ENCODE peak calls at places on chromosome 13, in five cellular contexts. One of them, this sample, is unnamed.

GRCh38 chr13:73767747-73768315 is 366.4 kb downstream of the KLF12 start:
- DNase-seq in AG09309: no peak
- DNase-seq in HuH-7.5: no peak
- DNase-seq in activated CD4-positive, alpha-beta T cell treated with anti-CD3 and anti-CD28 coated beads, Interleukin-2, amount 50 U/mL, for 24 hours: no peak
- DNase-seq in stimulated activated CD8-positive, alpha-beta memory T cell treated with anti-CD3 and anti-CD28 coated beads, Interleukin-7, amount 100 ng/mL, for 48 hours: no peak
- DNase-seq in this sample: peak

GRCh38 chr13:93794197-93794885 is 567.7 kb downstream of the GPC6 start:
- DNase-seq in stimulated activated CD8-positive, alpha-beta memory T cell treated with anti-CD3 and anti-CD28 coated beads, Interleukin-7, amount 100 ng/mL, for 48 hours: peak
- DNase-seq in activated CD4-positive, alpha-beta T cell treated with anti-CD3 and anti-CD28 coated beads, Interleukin-2, amount 50 U/mL, for 24 hours: peak
- DNase-seq in AG09309: no peak
- DNase-seq in HuH-7.5: no peak
- DNase-seq in this sample: no peak

GRCh38 chr13:33270906-33271538 is 14.5 kb downstream of the STARD13 start:
- DNase-seq in HuH-7.5: no peak
- DNase-seq in AG09309: no peak
- DNase-seq in activated CD4-positive, alpha-beta T cell treated with anti-CD3 and anti-CD28 coated beads, Interleukin-2, amount 50 U/mL, for 24 hours: no peak
- DNase-seq in stimulated activated CD8-positive, alpha-beta memory T cell treated with anti-CD3 and anti-CD28 coated beads, Interleukin-7, amount 100 ng/mL, for 48 hours: no peak
- DNase-seq in this sample: no peak

GRCh38 chr13:41019027-41019487 is at the start of gene ELF1:
- DNase-seq in activated CD4-positive, alpha-beta T cell treated with anti-CD3 and anti-CD28 coated beads, Interleukin-2, amount 50 U/mL, for 24 hours: peak
- DNase-seq in HuH-7.5: peak
- DNase-seq in AG09309: no peak
- DNase-seq in stimulated activated CD8-positive, alpha-beta memory T cell treated with anti-CD3 and anti-CD28 coated beads, Interleukin-7, amount 100 ng/mL, for 48 hours: no peak
- DNase-seq in this sample: no peak

GRCh38 chr13:112150352-112150751 is 83.4 kb downstream of the SOX1 start:
- DNase-seq in HuH-7.5: no peak
- DNase-seq in activated CD4-positive, alpha-beta T cell treated with anti-CD3 and anti-CD28 coated beads, Interleukin-2, amount 50 U/mL, for 24 hours: no peak
- DNase-seq in stimulated activated CD8-positive, alpha-beta memory T cell treated with anti-CD3 and anti-CD28 coated beads, Interleukin-7, amount 100 ng/mL, for 48 hours: no peak
- DNase-seq in AG09309: no peak
- DNase-seq in this sample: no peak

GRCh38 chr13:44299142-44299541 is 74.5 kb upstream of the SERP2 start:
- DNase-seq in stimulated activated CD8-positive, alpha-beta memory T cell treated with anti-CD3 and anti-CD28 coated beads, Interleukin-7, amount 100 ng/mL, for 48 hours: no peak
- DNase-seq in AG09309: no peak
- DNase-seq in activated CD4-positive, alpha-beta T cell treated with anti-CD3 and anti-CD28 coated beads, Interleukin-2, amount 50 U/mL, for 24 hours: no peak
- DNase-seq in HuH-7.5: no peak
- DNase-seq in this sample: no peak

GRCh38 chr13:94209110-94209509 is 270.4 kb downstream of the DCT start:
- DNase-seq in AG09309: no peak
- DNase-seq in stimulated activated CD8-positive, alpha-beta memory T cell treated with anti-CD3 and anti-CD28 coated beads, Interleukin-7, amount 100 ng/mL, for 48 hours: no peak
- DNase-seq in HuH-7.5: no peak
- DNase-seq in activated CD4-positive, alpha-beta T cell treated with anti-CD3 and anti-CD28 coated beads, Interleukin-2, amount 50 U/mL, for 24 hours: no peak
- DNase-seq in this sample: no peak

GRCh38 chr13:112755331-112755730 is 65.5 kb downstream of the ATP11A start:
- DNase-seq in stimulated activated CD8-positive, alpha-beta memory T cell treated with anti-CD3 and anti-CD28 coated beads, Interleukin-7, amount 100 ng/mL, for 48 hours: no peak
- DNase-seq in HuH-7.5: no peak
- DNase-seq in activated CD4-positive, alpha-beta T cell treated with anti-CD3 and anti-CD28 coated beads, Interleukin-2, amount 50 U/mL, for 24 hours: no peak
- DNase-seq in AG09309: no peak
- DNase-seq in this sample: no peak

GRCh38 chr13:26853272-26853818 is 92.8 kb upstream of the GPR12 start:
- DNase-seq in AG09309: no peak
- DNase-seq in stimulated activated CD8-positive, alpha-beta memory T cell treated with anti-CD3 and anti-CD28 coated beads, Interleukin-7, amount 100 ng/mL, for 48 hours: no peak
- DNase-seq in activated CD4-positive, alpha-beta T cell treated with anti-CD3 and anti-CD28 coated beads, Interleukin-2, amount 50 U/mL, for 24 hours: no peak
- DNase-seq in HuH-7.5: no peak
- DNase-seq in this sample: no peak

GRCh38 chr13:33204130-33204927 is 81.2 kb downstream of the STARD13 start:
- DNase-seq in activated CD4-positive, alpha-beta T cell treated with anti-CD3 and anti-CD28 coated beads, Interleukin-2, amount 50 U/mL, for 24 hours: no peak
- DNase-seq in stimulated activated CD8-positive, alpha-beta memory T cell treated with anti-CD3 and anti-CD28 coated beads, Interleukin-7, amount 100 ng/mL, for 48 hours: no peak
- DNase-seq in AG09309: peak
- DNase-seq in HuH-7.5: no peak
- DNase-seq in this sample: no peak

GRCh38 chr13:102847272-102848234 is 1.7 kb downstream of the ERCC5 start:
- DNase-seq in activated CD4-positive, alpha-beta T cell treated with anti-CD3 and anti-CD28 coated beads, Interleukin-2, amount 50 U/mL, for 24 hours: no peak
- DNase-seq in HuH-7.5: no peak
- DNase-seq in AG09309: no peak
- DNase-seq in stimulated activated CD8-positive, alpha-beta memory T cell treated with anti-CD3 and anti-CD28 coated beads, Interleukin-7, amount 100 ng/mL, for 48 hours: no peak
- DNase-seq in this sample: no peak

GRCh38 chr13:100208596-100208995 is 119.7 kb downstream of the PCCA start:
- DNase-seq in AG09309: no peak
- DNase-seq in stimulated activated CD8-positive, alpha-beta memory T cell treated with anti-CD3 and anti-CD28 coated beads, Interleukin-7, amount 100 ng/mL, for 48 hours: no peak
- DNase-seq in HuH-7.5: no peak
- DNase-seq in activated CD4-positive, alpha-beta T cell treated with anti-CD3 and anti-CD28 coated beads, Interleukin-2, amount 50 U/mL, for 24 hours: no peak
- DNase-seq in this sample: no peak

GRCh38 chr13:91946498-91947070 is 548.2 kb downstream of the GPC5 start:
- DNase-seq in AG09309: no peak
- DNase-seq in stimulated activated CD8-positive, alpha-beta memory T cell treated with anti-CD3 and anti-CD28 coated beads, Interleukin-7, amount 100 ng/mL, for 48 hours: no peak
- DNase-seq in activated CD4-positive, alpha-beta T cell treated with anti-CD3 and anti-CD28 coated beads, Interleukin-2, amount 50 U/mL, for 24 hours: no peak
- DNase-seq in HuH-7.5: peak
- DNase-seq in this sample: peak

GRCh38 chr13:109271991-109272454 is 514.4 kb downstream of the IRS2 start:
- DNase-seq in AG09309: no peak
- DNase-seq in stimulated activated CD8-positive, alpha-beta memory T cell treated with anti-CD3 and anti-CD28 coated beads, Interleukin-7, amount 100 ng/mL, for 48 hours: no peak
- DNase-seq in activated CD4-positive, alpha-beta T cell treated with anti-CD3 and anti-CD28 coated beads, Interleukin-2, amount 50 U/mL, for 24 hours: no peak
- DNase-seq in HuH-7.5: no peak
- DNase-seq in this sample: no peak

GRCh38 chr13:40792284-40793051 is 3.1 kb downstream of the SLC25A15 start:
- DNase-seq in stimulated activated CD8-positive, alpha-beta memory T cell treated with anti-CD3 and anti-CD28 coated beads, Interleukin-7, amount 100 ng/mL, for 48 hours: no peak
- DNase-seq in activated CD4-positive, alpha-beta T cell treated with anti-CD3 and anti-CD28 coated beads, Interleukin-2, amount 50 U/mL, for 24 hours: no peak
- DNase-seq in AG09309: no peak
- DNase-seq in HuH-7.5: no peak
- DNase-seq in this sample: no peak

GRCh38 chr13:68551701-68552522 is 1321.8 kb upstream of the PCDH9 start:
- DNase-seq in HuH-7.5: no peak
- DNase-seq in activated CD4-positive, alpha-beta T cell treated with anti-CD3 and anti-CD28 coated beads, Interleukin-2, amount 50 U/mL, for 24 hours: no peak
- DNase-seq in stimulated activated CD8-positive, alpha-beta memory T cell treated with anti-CD3 and anti-CD28 coated beads, Interleukin-7, amount 100 ng/mL, for 48 hours: no peak
- DNase-seq in AG09309: no peak
- DNase-seq in this sample: no peak

GRCh38 chr13:75691183-75691582 is 55.1 kb downstream of the LMO7 start:
- DNase-seq in activated CD4-positive, alpha-beta T cell treated with anti-CD3 and anti-CD28 coated beads, Interleukin-2, amount 50 U/mL, for 24 hours: no peak
- DNase-seq in HuH-7.5: no peak
- DNase-seq in stimulated activated CD8-positive, alpha-beta memory T cell treated with anti-CD3 and anti-CD28 coated beads, Interleukin-7, amount 100 ng/mL, for 48 hours: no peak
- DNase-seq in AG09309: no peak
- DNase-seq in this sample: no peak

GRCh38 chr13:36038785-36039415 is 92.3 kb downstream of the DCLK1 start:
- DNase-seq in AG09309: no peak
- DNase-seq in HuH-7.5: no peak
- DNase-seq in activated CD4-positive, alpha-beta T cell treated with anti-CD3 and anti-CD28 coated beads, Interleukin-2, amount 50 U/mL, for 24 hours: no peak
- DNase-seq in stimulated activated CD8-positive, alpha-beta memory T cell treated with anti-CD3 and anti-CD28 coated beads, Interleukin-7, amount 100 ng/mL, for 48 hours: no peak
- DNase-seq in this sample: no peak

GRCh38 chr13:59263531-59263930 is 900.2 kb downstream of the DIAPH3 start:
- DNase-seq in stimulated activated CD8-positive, alpha-beta memory T cell treated with anti-CD3 and anti-CD28 coated beads, Interleukin-7, amount 100 ng/mL, for 48 hours: no peak
- DNase-seq in HuH-7.5: no peak
- DNase-seq in AG09309: no peak
- DNase-seq in activated CD4-positive, alpha-beta T cell treated with anti-CD3 and anti-CD28 coated beads, Interleukin-2, amount 50 U/mL, for 24 hours: no peak
- DNase-seq in this sample: no peak

GRCh38 chr13:47306991-47307390 is 410.1 kb upstream of the HTR2A start:
- DNase-seq in stimulated activated CD8-positive, alpha-beta memory T cell treated with anti-CD3 and anti-CD28 coated beads, Interleukin-7, amount 100 ng/mL, for 48 hours: no peak
- DNase-seq in AG09309: no peak
- DNase-seq in HuH-7.5: no peak
- DNase-seq in activated CD4-positive, alpha-beta T cell treated with anti-CD3 and anti-CD28 coated beads, Interleukin-2, amount 50 U/mL, for 24 hours: no peak
- DNase-seq in this sample: no peak

GRCh38 chr13:98280176-98280510 is 103.1 kb upstream of the RNF113B start:
- DNase-seq in HuH-7.5: no peak
- DNase-seq in AG09309: no peak
- DNase-seq in stimulated activated CD8-positive, alpha-beta memory T cell treated with anti-CD3 and anti-CD28 coated beads, Interleukin-7, amount 100 ng/mL, for 48 hours: no peak
- DNase-seq in activated CD4-positive, alpha-beta T cell treated with anti-CD3 and anti-CD28 coated beads, Interleukin-2, amount 50 U/mL, for 24 hours: no peak
- DNase-seq in this sample: no peak

GRCh38 chr13:66887088-66887487 is 343.0 kb downstream of the PCDH9 start:
- DNase-seq in activated CD4-positive, alpha-beta T cell treated with anti-CD3 and anti-CD28 coated beads, Interleukin-2, amount 50 U/mL, for 24 hours: no peak
- DNase-seq in stimulated activated CD8-positive, alpha-beta memory T cell treated with anti-CD3 and anti-CD28 coated beads, Interleukin-7, amount 100 ng/mL, for 48 hours: no peak
- DNase-seq in HuH-7.5: no peak
- DNase-seq in AG09309: no peak
- DNase-seq in this sample: no peak

GRCh38 chr13:48801255-48801654 is 147.5 kb downstream of the CYSLTR2 start:
- DNase-seq in AG09309: peak
- DNase-seq in activated CD4-positive, alpha-beta T cell treated with anti-CD3 and anti-CD28 coated beads, Interleukin-2, amount 50 U/mL, for 24 hours: no peak
- DNase-seq in stimulated activated CD8-positive, alpha-beta memory T cell treated with anti-CD3 and anti-CD28 coated beads, Interleukin-7, amount 100 ng/mL, for 48 hours: no peak
- DNase-seq in HuH-7.5: no peak
- DNase-seq in this sample: no peak

GRCh38 chr13:95481051-95481775 is 71.3 kb upstream of the CLDN10 start:
- DNase-seq in HuH-7.5: no peak
- DNase-seq in stimulated activated CD8-positive, alpha-beta memory T cell treated with anti-CD3 and anti-CD28 coated beads, Interleukin-7, amount 100 ng/mL, for 48 hours: no peak
- DNase-seq in AG09309: no peak
- DNase-seq in activated CD4-positive, alpha-beta T cell treated with anti-CD3 and anti-CD28 coated beads, Interleukin-2, amount 50 U/mL, for 24 hours: no peak
- DNase-seq in this sample: no peak

GRCh38 chr13:99294198-99294597 is 13.0 kb downstream of the GPR183 start:
- DNase-seq in activated CD4-positive, alpha-beta T cell treated with anti-CD3 and anti-CD28 coated beads, Interleukin-2, amount 50 U/mL, for 24 hours: no peak
- DNase-seq in stimulated activated CD8-positive, alpha-beta memory T cell treated with anti-CD3 and anti-CD28 coated beads, Interleukin-7, amount 100 ng/mL, for 48 hours: no peak
- DNase-seq in AG09309: no peak
- DNase-seq in HuH-7.5: no peak
- DNase-seq in this sample: no peak

GRCh38 chr13:106117035-106117434 is 418.4 kb downstream of the EFNB2 start:
- DNase-seq in AG09309: peak
- DNase-seq in activated CD4-positive, alpha-beta T cell treated with anti-CD3 and anti-CD28 coated beads, Interleukin-2, amount 50 U/mL, for 24 hours: no peak
- DNase-seq in stimulated activated CD8-positive, alpha-beta memory T cell treated with anti-CD3 and anti-CD28 coated beads, Interleukin-7, amount 100 ng/mL, for 48 hours: no peak
- DNase-seq in HuH-7.5: no peak
- DNase-seq in this sample: no peak

GRCh38 chr13:52949744-52950143 is 78.9 kb upstream of the OLFM4 start:
- DNase-seq in stimulated activated CD8-positive, alpha-beta memory T cell treated with anti-CD3 and anti-CD28 coated beads, Interleukin-7, amount 100 ng/mL, for 48 hours: no peak
- DNase-seq in activated CD4-positive, alpha-beta T cell treated with anti-CD3 and anti-CD28 coated beads, Interleukin-2, amount 50 U/mL, for 24 hours: no peak
- DNase-seq in AG09309: no peak
- DNase-seq in HuH-7.5: no peak
- DNase-seq in this sample: no peak

GRCh38 chr13:47835470-47836228 is 165.4 kb downstream of the SUCLA2 start:
- DNase-seq in activated CD4-positive, alpha-beta T cell treated with anti-CD3 and anti-CD28 coated beads, Interleukin-2, amount 50 U/mL, for 24 hours: no peak
- DNase-seq in HuH-7.5: no peak
- DNase-seq in AG09309: no peak
- DNase-seq in stimulated activated CD8-positive, alpha-beta memory T cell treated with anti-CD3 and anti-CD28 coated beads, Interleukin-7, amount 100 ng/mL, for 48 hours: no peak
- DNase-seq in this sample: no peak

GRCh38 chr13:22800726-22801401 is 379.9 kb upstream of the SGCG start:
- DNase-seq in stimulated activated CD8-positive, alpha-beta memory T cell treated with anti-CD3 and anti-CD28 coated beads, Interleukin-7, amount 100 ng/mL, for 48 hours: no peak
- DNase-seq in AG09309: no peak
- DNase-seq in HuH-7.5: no peak
- DNase-seq in activated CD4-positive, alpha-beta T cell treated with anti-CD3 and anti-CD28 coated beads, Interleukin-2, amount 50 U/mL, for 24 hours: no peak
- DNase-seq in this sample: no peak

GRCh38 chr13:48072304-48072703 is 22.6 kb downstream of the MED4 start:
- DNase-seq in activated CD4-positive, alpha-beta T cell treated with anti-CD3 and anti-CD28 coated beads, Interleukin-2, amount 50 U/mL, for 24 hours: no peak
- DNase-seq in stimulated activated CD8-positive, alpha-beta memory T cell treated with anti-CD3 and anti-CD28 coated beads, Interleukin-7, amount 100 ng/mL, for 48 hours: no peak
- DNase-seq in HuH-7.5: no peak
- DNase-seq in AG09309: no peak
- DNase-seq in this sample: no peak

GRCh38 chr13:106152047-106152446 is 383.4 kb downstream of the EFNB2 start:
- DNase-seq in AG09309: no peak
- DNase-seq in HuH-7.5: no peak
- DNase-seq in activated CD4-positive, alpha-beta T cell treated with anti-CD3 and anti-CD28 coated beads, Interleukin-2, amount 50 U/mL, for 24 hours: no peak
- DNase-seq in stimulated activated CD8-positive, alpha-beta memory T cell treated with anti-CD3 and anti-CD28 coated beads, Interleukin-7, amount 100 ng/mL, for 48 hours: no peak
- DNase-seq in this sample: no peak

GRCh38 chr13:34361528-34361927 is 543.6 kb downstream of the RFC3 start:
- DNase-seq in AG09309: peak
- DNase-seq in activated CD4-positive, alpha-beta T cell treated with anti-CD3 and anti-CD28 coated beads, Interleukin-2, amount 50 U/mL, for 24 hours: no peak
- DNase-seq in HuH-7.5: no peak
- DNase-seq in stimulated activated CD8-positive, alpha-beta memory T cell treated with anti-CD3 and anti-CD28 coated beads, Interleukin-7, amount 100 ng/mL, for 48 hours: no peak
- DNase-seq in this sample: no peak

GRCh38 chr13:32086791-32087441 is 55.3 kb downstream of the FRY start:
- DNase-seq in stimulated activated CD8-positive, alpha-beta memory T cell treated with anti-CD3 and anti-CD28 coated beads, Interleukin-7, amount 100 ng/mL, for 48 hours: no peak
- DNase-seq in AG09309: no peak
- DNase-seq in HuH-7.5: no peak
- DNase-seq in activated CD4-positive, alpha-beta T cell treated with anti-CD3 and anti-CD28 coated beads, Interleukin-2, amount 50 U/mL, for 24 hours: no peak
- DNase-seq in this sample: peak

GRCh38 chr13:98202026-98202425 is 25.0 kb upstream of the RNF113B start:
- DNase-seq in HuH-7.5: no peak
- DNase-seq in stimulated activated CD8-positive, alpha-beta memory T cell treated with anti-CD3 and anti-CD28 coated beads, Interleukin-7, amount 100 ng/mL, for 48 hours: no peak
- DNase-seq in activated CD4-positive, alpha-beta T cell treated with anti-CD3 and anti-CD28 coated beads, Interleukin-2, amount 50 U/mL, for 24 hours: no peak
- DNase-seq in AG09309: no peak
- DNase-seq in this sample: no peak

GRCh38 chr13:51025245-51025872 is 85.7 kb downstream of the C13orf42 start:
- DNase-seq in AG09309: no peak
- DNase-seq in HuH-7.5: no peak
- DNase-seq in activated CD4-positive, alpha-beta T cell treated with anti-CD3 and anti-CD28 coated beads, Interleukin-2, amount 50 U/mL, for 24 hours: no peak
- DNase-seq in stimulated activated CD8-positive, alpha-beta memory T cell treated with anti-CD3 and anti-CD28 coated beads, Interleukin-7, amount 100 ng/mL, for 48 hours: no peak
- DNase-seq in this sample: no peak

GRCh38 chr13:30847697-30848307 is 58.3 kb upstream of the MEDAG start:
- DNase-seq in AG09309: peak
- DNase-seq in HuH-7.5: no peak
- DNase-seq in activated CD4-positive, alpha-beta T cell treated with anti-CD3 and anti-CD28 coated beads, Interleukin-2, amount 50 U/mL, for 24 hours: peak
- DNase-seq in stimulated activated CD8-positive, alpha-beta memory T cell treated with anti-CD3 and anti-CD28 coated beads, Interleukin-7, amount 100 ng/mL, for 48 hours: no peak
- DNase-seq in this sample: no peak

This sample was measured in WERI-Rb-1.